ENCODE peak calls at places on chromosomes 7 and 10, in ten cellular contexts. P is endothelial cell of umbilical vein, I is A549, Q is prostate gland, C is thyroid gland, D is heart left ventricle, L is uterus, B is Peyer's patch, J is sigmoid colon, W is body of pancreas. V is an unnamed sample.

GRCh38 chr7:31056775-31057346 is 4.8 kb downstream of the ADCYAP1R1 start:
- DNase-seq in L (no peak), D (no peak), J (no peak), W (no peak), B (no peak), I (no peak), Q (no peak), P (no peak), C (peak; percentile 12), V (no peak)

GRCh38 chr7:135349746-135350145 is 116.1 kb downstream of the STRA8 start:
- DNase-seq in I (no peak), J (no peak), P (no peak), C (no peak), Q (no peak), L (no peak), W (no peak), D (no peak), B (no peak), V (no peak)

GRCh38 chr7:94449151-94449725 is 54.5 kb downstream of the COL1A2 start:
- DNase-seq in B (no peak), J (no peak), Q (no peak), C (no peak), D (no peak), W (no peak), I (peak; percentile 28), L (no peak), P (peak; percentile 51), V (no peak)

GRCh38 chr10:69638642-69639041 is 8.6 kb downstream of the FAM241B start:
- DNase-seq in B (peak; percentile 26), W (no peak), D (no peak), J (peak; percentile 12), P (no peak), L (no peak), I (no peak), C (no peak), Q (no peak), V (no peak)

GRCh38 chr10:94546058-94546595 is 539 bp downstream of the HELLS start:
- DNase-seq in B (no peak), D (no peak), P (peak; percentile 65), C (no peak), L (no peak), I (peak; percentile 34), Q (no peak), J (no peak), W (no peak), V (no peak)

GRCh38 chr10:4568086-4568485 is 257.9 kb upstream of the AKR1E2 start:
- DNase-seq in L (no peak), P (no peak), D (no peak), J (no peak), B (no peak), I (no peak), Q (no peak), W (no peak), C (no peak), V (no peak)

GRCh38 chr10:90602815-90603600 is 254.8 kb downstream of the HTR7 start:
- DNase-seq in J (no peak), L (no peak), D (no peak), W (peak; percentile 2), Q (no peak), B (no peak), I (no peak), P (no peak), C (no peak), V (no peak)

GRCh38 chr7:54788664-54789063 is 29.7 kb upstream of the SEC61G start:
- DNase-seq in L (peak; percentile 43), C (peak; percentile 29), I (peak; percentile 96), Q (peak; percentile 49), B (peak; percentile 63), J (peak; percentile 72), W (peak; percentile 53), D (no peak), P (peak; percentile 78), V (peak; percentile 20)

GRCh38 chr10:110207805-110208613 is 604 bp downstream of the MXI1 start:
- DNase-seq in B (peak; percentile 76), L (peak; percentile 52), I (peak; percentile 31), J (peak; percentile 77), C (peak; percentile 21), Q (peak; percentile 36), D (no peak), W (no peak), P (peak; percentile 44), V (peak; percentile 53)

GRCh38 chr7:103447073-103447960 is 1.3 kb upstream of the SLC26A5 start:
- DNase-seq in B (peak; percentile 51), J (no peak), Q (peak; percentile 59), I (peak; percentile 59), W (peak; percentile 60), D (no peak), L (no peak), C (peak; percentile 60), P (peak; percentile 39), V (peak; percentile 35)

GRCh38 chr10:56360583-56360966 is 484 bp downstream of the ZWINT start:
- DNase-seq in W (no peak), C (no peak), J (no peak), B (no peak), D (no peak), L (no peak), Q (no peak), P (peak; percentile 2), I (no peak), V (no peak)

GRCh38 chr7:16345979-16346958 is 75.1 kb downstream of the CRPPA start:
- DNase-seq in J (no peak), W (no peak), B (no peak), D (no peak), Q (no peak), P (no peak), I (no peak), C (no peak), L (no peak), V (no peak)

GRCh38 chr7:41085244-41085643 is 617.6 kb downstream of the INHBA start:
- DNase-seq in D (no peak), I (no peak), L (no peak), Q (no peak), B (no peak), C (no peak), J (no peak), W (no peak), P (no peak), V (no peak)

GRCh38 chr7:122532406-122533269 is 166.3 kb downstream of the RNF133 start:
- DNase-seq in W (no peak), B (no peak), P (peak; percentile 31), C (no peak), Q (no peak), L (no peak), D (no peak), I (peak; percentile 23), J (no peak), V (no peak)

GRCh38 chr10:62651341-62651740 is 153.2 kb upstream of the ADO start:
- DNase-seq in B (no peak), Q (no peak), P (no peak), D (no peak), I (no peak), W (no peak), J (no peak), L (no peak), C (no peak), V (no peak)

GRCh38 chr7:66669088-66669487 is 40.4 kb downstream of the KCTD7 start:
- DNase-seq in W (no peak), B (peak; percentile 31), L (no peak), P (no peak), D (no peak), Q (no peak), J (no peak), C (no peak), I (no peak), V (no peak)
- TF ChIP-seq POLR2A in W (no peak), B (no peak), L (no peak), P (no peak), D (no peak), Q (no peak), J (no peak), C (no peak), I (no peak), V (no peak)

GRCh38 chr10:71725998-71726672 is 6.6 kb upstream of the C10orf105 start:
- DNase-seq in L (no peak), P (peak; percentile 67), B (peak; percentile 78), C (no peak), Q (no peak), W (no peak), J (no peak), I (peak; percentile 67), D (no peak), V (peak; percentile 48)
- H3K4me1 ChIP-seq in L (no peaks in the 10 kb centered on the region), P (peaks cover 3% of the 10 kb centered on the region), B (peaks cover 45% of the 10 kb centered on the region), C (peaks cover 42% of the 10 kb centered on the region), Q (peaks cover 8% of the 10 kb centered on the region), W (peaks cover 25% of the 10 kb centered on the region), J (peaks cover 34% of the 10 kb centered on the region), I (peaks cover 33% of the 10 kb centered on the region), D (peaks cover 23% of the 10 kb centered on the region), V (peaks cover 43% of the 10 kb centered on the region)

DNA sequence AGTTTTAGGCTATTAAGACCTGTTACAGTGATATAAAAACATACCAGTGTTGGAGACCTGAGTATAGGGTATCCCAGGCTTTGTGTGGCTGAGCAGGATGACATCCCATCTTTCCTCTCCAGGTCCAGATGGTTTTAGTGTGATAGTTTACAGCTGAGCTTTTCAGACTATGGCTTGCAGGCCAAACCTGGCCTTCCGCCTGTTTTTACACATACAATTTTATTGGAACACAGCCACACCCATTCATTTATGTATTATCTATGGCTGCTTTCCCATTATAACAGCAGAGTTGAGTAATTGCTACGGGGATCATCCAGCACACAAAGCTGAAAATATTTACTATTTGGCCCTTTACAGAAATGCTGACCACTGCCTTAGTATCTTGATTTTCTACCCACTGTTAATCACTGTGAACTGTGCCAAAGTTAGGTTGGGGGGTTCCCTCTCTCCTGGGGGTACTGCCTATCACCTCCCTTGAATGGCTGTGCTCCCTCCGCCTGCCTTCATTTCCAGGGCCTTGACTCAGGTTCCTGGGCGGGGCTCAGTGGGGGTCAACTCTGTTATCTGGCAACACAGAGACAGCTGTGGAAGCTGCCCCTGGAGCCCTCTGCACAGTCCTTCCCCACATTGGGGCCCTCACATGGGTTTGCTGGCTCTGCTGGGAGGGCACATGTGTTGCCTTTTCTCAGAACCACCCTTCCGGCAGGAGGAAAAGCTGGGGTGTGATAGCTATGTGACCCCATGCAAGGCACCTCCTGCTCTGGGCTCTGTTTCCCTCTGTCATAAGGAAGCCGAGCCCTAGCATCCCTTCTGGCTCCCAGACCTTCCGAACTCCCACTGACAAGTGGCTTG is 40.3 kb upstream of the SH2D4B start:
- DNase-seq in J (peak; percentile 82), B (peak; percentile 57), L (peak; percentile 69), Q (no peak), P (peak; percentile 78), I (no peak), C (peak; percentile 45), D (peak; percentile 77), W (no peak), V (peak; percentile 28)
- TF ChIP-seq POLR2A in J (no peak), B (no peak), L (no peak), Q (no peak), P (no peak), I (no peak), C (no peak), D (no peak), W (no peak), V (no peak)

DNA sequence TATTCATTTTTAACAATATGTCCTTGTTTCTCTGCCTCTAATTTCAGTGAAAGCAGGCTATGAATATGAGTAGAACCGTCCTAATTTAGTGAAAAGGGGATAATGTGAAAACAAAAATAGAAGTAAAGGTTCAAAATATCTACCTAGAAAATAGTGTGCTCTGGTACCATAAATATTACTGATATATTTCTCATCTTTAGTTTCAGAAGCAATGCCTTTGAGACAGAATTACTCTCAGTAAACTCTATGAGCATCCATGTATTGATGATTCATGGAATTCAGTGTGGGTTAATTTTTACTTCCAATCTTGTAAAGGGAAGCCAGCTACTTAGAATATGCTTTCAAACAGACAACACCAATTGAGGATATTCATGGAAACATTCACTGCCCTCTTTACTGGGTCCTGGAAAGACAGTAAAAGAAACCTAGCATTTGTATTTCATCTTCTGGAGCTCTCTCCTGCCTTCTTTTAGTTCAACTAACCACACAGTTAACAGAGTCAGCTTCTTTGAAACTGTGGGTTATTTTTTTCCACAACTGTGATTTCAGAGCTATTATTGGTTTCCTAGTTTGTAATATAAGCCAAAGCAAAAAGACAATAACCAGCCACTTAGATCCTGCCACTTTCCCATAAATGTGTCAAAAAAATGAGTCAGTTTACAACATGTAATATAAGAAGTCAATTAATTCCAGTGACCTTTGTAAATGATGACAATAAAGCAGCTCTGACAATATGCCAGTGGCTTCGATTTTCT is 1.7 kb downstream of the LRRN3 start:
- DNase-seq in D (no peak), Q (no peak), P (no peak), W (no peak), L (no peak), I (no peak), B (no peak), C (no peak), J (no peak), V (no peak)
- H3K4me1 ChIP-seq in D (no peaks in the 10 kb centered on the region), Q (no peaks in the 10 kb centered on the region), P (peaks cover 3% of the 10 kb centered on the region), W (peaks cover 5% of the 10 kb centered on the region), L (no peaks in the 10 kb centered on the region), I (peaks cover 18% of the 10 kb centered on the region), B (no peaks in the 10 kb centered on the region), C (peaks cover 13% of the 10 kb centered on the region), J (peaks cover 25% of the 10 kb centered on the region), V (no peaks in the 10 kb centered on the region)

V was measured in transverse colon.